ENCODE peak calls at places on chromosome 18, in ten cellular contexts. F, G, Z, B, M, R, J, I, K and E are unnamed samples.

GRCh38 chr18:292271-292670 is 24.4 kb upstream of the THOC1 start:
- DNase-seq in Z (no peak), J (no peak), M (no peak), B (no peak), R (no peak), I (no peak), K (peak; percentile 7), G (no peak), F (no peak), E (peak; percentile 46)

GRCh38 chr18:31723998-31724711 is 36.5 kb downstream of the SLC25A52 start:
- DNase-seq in F (no peak), M (peak; percentile 4), K (peak; percentile 6), J (no peak), I (no peak), G (peak; percentile 4), B (no peak), R (peak; percentile 56), Z (no peak), E (no peak)

GRCh38 chr18:9796933-9797549 is 88.7 kb upstream of the TXNDC2 start:
- DNase-seq in R (no peak), J (no peak), G (peak; percentile 60), I (peak; percentile 40), Z (no peak), K (no peak), B (no peak), M (no peak), F (no peak), E (no peak)

GRCh38 chr18:3402962-3403585 is 46.9 kb upstream of the TGIF1 start:
- DNase-seq in I (no peak), R (no peak), J (no peak), M (peak; percentile 19), K (no peak), B (no peak), F (no peak), Z (no peak), G (peak; percentile 51), E (no peak)

GRCh38 chr18:55893948-55894347 is 306.0 kb upstream of the TCF4 start:
- DNase-seq in B (no peak), J (no peak), Z (no peak), M (no peak), F (no peak), K (no peak), G (no peak), I (no peak), R (no peak), E (no peak)

GRCh38 chr18:62396967-62397366 is 71.9 kb downstream of the TNFRSF11A start:
- DNase-seq in I (no peak), K (no peak), M (no peak), J (no peak), F (no peak), B (no peak), R (no peak), Z (no peak), G (no peak), E (no peak)

GRCh38 chr18:3869848-3870247 is 419.9 kb downstream of the TGIF1 start:
- DNase-seq in Z (no peak), R (no peak), K (peak; percentile 74), F (no peak), J (no peak), G (peak; percentile 77), B (no peak), I (peak; percentile 67), M (peak; percentile 46), E (peak; percentile 81)

GRCh38 chr18:44465337-44465736 is 215.4 kb upstream of the SETBP1 start:
- DNase-seq in F (no peak), G (no peak), K (peak; percentile 7), Z (no peak), B (no peak), J (no peak), M (no peak), I (no peak), R (no peak), E (no peak)

GRCh38 chr18:54241483-54241882 is 17.0 kb upstream of the MBD2 start:
- DNase-seq in G (no peak), I (no peak), B (no peak), K (no peak), M (no peak), R (no peak), J (no peak), F (no peak), Z (no peak), E (no peak)